ENCODE peak calls at places on chromosome 13, in nine cellular contexts. One of them, this sample, is unnamed.

GRCh38 chr13:101631403-101631802 is 178.9 kb downstream of the ITGBL1 start:
- DNase-seq in fibroblast of lung: no peak
- DNase-seq in BJ: no peak
- DNase-seq in fibroblast of mammary gland: no peak
- DNase-seq in transverse colon: no peak
- DNase-seq in body of pancreas: no peak
- DNase-seq in CD8-positive, alpha-beta T cell: no peak
- DNase-seq in AG10803: no peak
- DNase-seq in osteocyte: no peak
- DNase-seq in this sample: no peak

GRCh38 chr13:112904436-112904960 is 64.5 kb upstream of the MCF2L start:
- DNase-seq in AG10803: no peak
- DNase-seq in body of pancreas: no peak
- DNase-seq in fibroblast of lung: no peak
- DNase-seq in fibroblast of mammary gland: no peak
- DNase-seq in BJ: no peak
- DNase-seq in CD8-positive, alpha-beta T cell: no peak
- DNase-seq in transverse colon: no peak
- DNase-seq in osteocyte: no peak
- DNase-seq in this sample: no peak

GRCh38 chr13:111914241-111915103 is 152.5 kb upstream of the SOX1 start:
- DNase-seq in body of pancreas: peak
- DNase-seq in fibroblast of mammary gland: no peak
- DNase-seq in osteocyte: peak
- DNase-seq in transverse colon: no peak
- DNase-seq in AG10803: no peak
- DNase-seq in BJ: no peak
- DNase-seq in CD8-positive, alpha-beta T cell: no peak
- DNase-seq in fibroblast of lung: no peak
- DNase-seq in this sample: no peak

GRCh38 chr13:85728831-85729230 is 70.4 kb downstream of the SLITRK6 start:
- DNase-seq in transverse colon: no peak
- DNase-seq in AG10803: no peak
- DNase-seq in BJ: peak
- DNase-seq in body of pancreas: no peak
- DNase-seq in fibroblast of mammary gland: peak
- DNase-seq in CD8-positive, alpha-beta T cell: no peak
- DNase-seq in fibroblast of lung: peak
- DNase-seq in osteocyte: no peak
- DNase-seq in this sample: no peak

GRCh38 chr13:60484865-60485264 is 87.8 kb downstream of the TDRD3 start:
- DNase-seq in fibroblast of lung: no peak
- DNase-seq in AG10803: no peak
- DNase-seq in transverse colon: no peak
- DNase-seq in body of pancreas: no peak
- DNase-seq in fibroblast of mammary gland: no peak
- DNase-seq in BJ: no peak
- DNase-seq in osteocyte: no peak
- DNase-seq in CD8-positive, alpha-beta T cell: no peak
- DNase-seq in this sample: no peak

GRCh38 chr13:105660550-105660949 is 874.9 kb downstream of the EFNB2 start:
- DNase-seq in CD8-positive, alpha-beta T cell: no peak
- DNase-seq in osteocyte: no peak
- DNase-seq in fibroblast of lung: no peak
- DNase-seq in AG10803: no peak
- DNase-seq in transverse colon: no peak
- DNase-seq in body of pancreas: no peak
- DNase-seq in fibroblast of mammary gland: no peak
- DNase-seq in BJ: no peak
- DNase-seq in this sample: no peak

GRCh38 chr13:113551081-113552000 is 33.2 kb upstream of the TFDP1 start:
- DNase-seq in AG10803: no peak
- DNase-seq in CD8-positive, alpha-beta T cell: no peak
- DNase-seq in fibroblast of mammary gland: no peak
- DNase-seq in BJ: no peak
- DNase-seq in transverse colon: peak
- DNase-seq in osteocyte: peak
- DNase-seq in body of pancreas: peak
- DNase-seq in fibroblast of lung: no peak
- DNase-seq in this sample: no peak

GRCh38 chr13:66477816-66478215 is 752.3 kb downstream of the PCDH9 start:
- DNase-seq in osteocyte: no peak
- DNase-seq in CD8-positive, alpha-beta T cell: no peak
- DNase-seq in fibroblast of mammary gland: no peak
- DNase-seq in body of pancreas: no peak
- DNase-seq in transverse colon: no peak
- DNase-seq in fibroblast of lung: no peak
- DNase-seq in AG10803: peak
- DNase-seq in BJ: peak
- DNase-seq in this sample: no peak

GRCh38 chr13:84037937-84038464 is 155.7 kb upstream of the SLITRK1 start:
- DNase-seq in CD8-positive, alpha-beta T cell: no peak
- DNase-seq in body of pancreas: no peak
- DNase-seq in transverse colon: no peak
- DNase-seq in fibroblast of lung: no peak
- DNase-seq in osteocyte: no peak
- DNase-seq in AG10803: no peak
- DNase-seq in fibroblast of mammary gland: no peak
- DNase-seq in BJ: no peak
- DNase-seq in this sample: no peak

GRCh38 chr13:20392530-20392929 is 133.1 kb downstream of the CRYL1 start:
- DNase-seq in BJ: no peak
- DNase-seq in fibroblast of mammary gland: no peak
- DNase-seq in body of pancreas: no peak
- DNase-seq in transverse colon: no peak
- DNase-seq in CD8-positive, alpha-beta T cell: no peak
- DNase-seq in osteocyte: no peak
- DNase-seq in AG10803: no peak
- DNase-seq in fibroblast of lung: no peak
- DNase-seq in this sample: no peak

GRCh38 chr13:112674412-112675383 is 15.1 kb upstream of the ATP11A start:
- DNase-seq in fibroblast of mammary gland: no peak
- DNase-seq in transverse colon: no peak
- DNase-seq in AG10803: peak
- DNase-seq in BJ: no peak
- DNase-seq in body of pancreas: no peak
- DNase-seq in fibroblast of lung: no peak
- DNase-seq in osteocyte: no peak
- DNase-seq in CD8-positive, alpha-beta T cell: no peak
- DNase-seq in this sample: no peak

GRCh38 chr13:48775285-48775684 is 121.6 kb downstream of the CYSLTR2 start:
- DNase-seq in AG10803: peak
- DNase-seq in transverse colon: no peak
- DNase-seq in osteocyte: no peak
- DNase-seq in body of pancreas: no peak
- DNase-seq in fibroblast of lung: no peak
- DNase-seq in BJ: peak
- DNase-seq in fibroblast of mammary gland: peak
- DNase-seq in CD8-positive, alpha-beta T cell: no peak
- DNase-seq in this sample: no peak

GRCh38 chr13:49023441-49023840 is 47.7 kb downstream of the FNDC3A start:
- DNase-seq in AG10803: peak
- DNase-seq in body of pancreas: no peak
- DNase-seq in transverse colon: no peak
- DNase-seq in BJ: peak
- DNase-seq in osteocyte: no peak
- DNase-seq in fibroblast of mammary gland: peak
- DNase-seq in CD8-positive, alpha-beta T cell: no peak
- DNase-seq in fibroblast of lung: peak
- DNase-seq in this sample: no peak

GRCh38 chr13:60583196-60583908 is 186.3 kb downstream of the TDRD3 start:
- DNase-seq in CD8-positive, alpha-beta T cell: no peak
- DNase-seq in AG10803: peak
- DNase-seq in body of pancreas: no peak
- DNase-seq in BJ: no peak
- DNase-seq in transverse colon: no peak
- DNase-seq in fibroblast of lung: peak
- DNase-seq in osteocyte: no peak
- DNase-seq in fibroblast of mammary gland: peak
- DNase-seq in this sample: no peak

GRCh38 chr13:20495087-20496023 is 30.3 kb downstream of the CRYL1 start:
- DNase-seq in fibroblast of lung: peak
- DNase-seq in AG10803: peak
- DNase-seq in osteocyte: no peak
- DNase-seq in fibroblast of mammary gland: peak
- DNase-seq in transverse colon: peak
- DNase-seq in CD8-positive, alpha-beta T cell: peak
- DNase-seq in body of pancreas: peak
- DNase-seq in BJ: no peak
- DNase-seq in this sample: peak

GRCh38 chr13:30037306-30037705 is 186.9 kb upstream of the UBL3 start:
- DNase-seq in fibroblast of mammary gland: no peak
- DNase-seq in AG10803: peak
- DNase-seq in osteocyte: no peak
- DNase-seq in body of pancreas: no peak
- DNase-seq in CD8-positive, alpha-beta T cell: no peak
- DNase-seq in BJ: no peak
- DNase-seq in fibroblast of lung: no peak
- DNase-seq in transverse colon: no peak
- DNase-seq in this sample: no peak

GRCh38 chr13:30042272-30042671 is 191.9 kb upstream of the UBL3 start:
- DNase-seq in body of pancreas: no peak
- DNase-seq in fibroblast of lung: no peak
- DNase-seq in BJ: no peak
- DNase-seq in CD8-positive, alpha-beta T cell: no peak
- DNase-seq in fibroblast of mammary gland: no peak
- DNase-seq in AG10803: no peak
- DNase-seq in osteocyte: no peak
- DNase-seq in transverse colon: no peak
- DNase-seq in this sample: no peak

GRCh38 chr13:30039506-30039905 is 189.1 kb upstream of the UBL3 start:
- DNase-seq in transverse colon: no peak
- DNase-seq in body of pancreas: no peak
- DNase-seq in fibroblast of lung: no peak
- DNase-seq in fibroblast of mammary gland: no peak
- DNase-seq in BJ: no peak
- DNase-seq in AG10803: no peak
- DNase-seq in osteocyte: no peak
- DNase-seq in CD8-positive, alpha-beta T cell: no peak
- DNase-seq in this sample: no peak

GRCh38 chr13:30037766-30038165 is 187.3 kb upstream of the UBL3 start:
- DNase-seq in transverse colon: no peak
- DNase-seq in osteocyte: no peak
- DNase-seq in AG10803: peak
- DNase-seq in CD8-positive, alpha-beta T cell: no peak
- DNase-seq in body of pancreas: no peak
- DNase-seq in fibroblast of mammary gland: peak
- DNase-seq in fibroblast of lung: peak
- DNase-seq in BJ: peak
- DNase-seq in this sample: no peak

GRCh38 chr13:30038884-30039283 is 188.5 kb upstream of the UBL3 start:
- DNase-seq in fibroblast of mammary gland: peak
- DNase-seq in CD8-positive, alpha-beta T cell: no peak
- DNase-seq in fibroblast of lung: no peak
- DNase-seq in AG10803: peak
- DNase-seq in BJ: no peak
- DNase-seq in body of pancreas: no peak
- DNase-seq in osteocyte: no peak
- DNase-seq in transverse colon: no peak
- DNase-seq in this sample: no peak
- TF ChIP-seq CTCF in fibroblast of mammary gland: peak
- TF ChIP-seq CTCF in CD8-positive, alpha-beta T cell: no peak
- TF ChIP-seq CTCF in fibroblast of lung: peak
- TF ChIP-seq CTCF in AG10803: peak
- TF ChIP-seq CTCF in BJ: peak
- TF ChIP-seq CTCF in body of pancreas: no peak
- TF ChIP-seq CTCF in osteocyte: peak
- TF ChIP-seq CTCF in transverse colon: no peak
- TF ChIP-seq CTCF in this sample: no peak

GRCh38 chr13:110867380-110867779 is 47.5 kb downstream of the ANKRD10 start:
- DNase-seq in CD8-positive, alpha-beta T cell: no peak
- DNase-seq in BJ: no peak
- DNase-seq in transverse colon: no peak
- DNase-seq in osteocyte: no peak
- DNase-seq in AG10803: no peak
- DNase-seq in fibroblast of mammary gland: no peak
- DNase-seq in fibroblast of lung: no peak
- DNase-seq in body of pancreas: no peak
- DNase-seq in this sample: no peak

GRCh38 chr13:110872034-110872767 is 42.7 kb downstream of the ANKRD10 start:
- DNase-seq in AG10803: no peak
- DNase-seq in fibroblast of lung: no peak
- DNase-seq in body of pancreas: no peak
- DNase-seq in CD8-positive, alpha-beta T cell: no peak
- DNase-seq in transverse colon: no peak
- DNase-seq in BJ: no peak
- DNase-seq in osteocyte: no peak
- DNase-seq in fibroblast of mammary gland: peak
- DNase-seq in this sample: no peak

GRCh38 chr13:110869231-110869804 is 45.6 kb downstream of the ANKRD10 start:
- DNase-seq in fibroblast of lung: no peak
- DNase-seq in osteocyte: no peak
- DNase-seq in AG10803: no peak
- DNase-seq in fibroblast of mammary gland: peak
- DNase-seq in body of pancreas: no peak
- DNase-seq in CD8-positive, alpha-beta T cell: no peak
- DNase-seq in BJ: no peak
- DNase-seq in transverse colon: no peak
- DNase-seq in this sample: no peak

GRCh38 chr13:110868631-110869165 is 46.2 kb downstream of the ANKRD10 start:
- DNase-seq in CD8-positive, alpha-beta T cell: no peak
- DNase-seq in fibroblast of mammary gland: no peak
- DNase-seq in fibroblast of lung: no peak
- DNase-seq in AG10803: no peak
- DNase-seq in body of pancreas: no peak
- DNase-seq in transverse colon: no peak
- DNase-seq in osteocyte: no peak
- DNase-seq in BJ: no peak
- DNase-seq in this sample: no peak

GRCh38 chr13:110869805-110870706 is 44.8 kb downstream of the ANKRD10 start:
- DNase-seq in CD8-positive, alpha-beta T cell: no peak
- DNase-seq in AG10803: peak
- DNase-seq in fibroblast of mammary gland: peak
- DNase-seq in fibroblast of lung: peak
- DNase-seq in body of pancreas: peak
- DNase-seq in BJ: peak
- DNase-seq in transverse colon: peak
- DNase-seq in osteocyte: peak
- DNase-seq in this sample: no peak
- TF ChIP-seq CTCF in CD8-positive, alpha-beta T cell: no peak
- TF ChIP-seq CTCF in AG10803: no peak
- TF ChIP-seq CTCF in fibroblast of mammary gland: no peak
- TF ChIP-seq CTCF in fibroblast of lung: no peak
- TF ChIP-seq CTCF in body of pancreas: peak
- TF ChIP-seq CTCF in BJ: no peak
- TF ChIP-seq CTCF in transverse colon: no peak
- TF ChIP-seq CTCF in osteocyte: peak
- TF ChIP-seq CTCF in this sample: no peak

GRCh38 chr13:29892149-29892548 is 41.7 kb upstream of the UBL3 start:
- DNase-seq in AG10803: no peak
- DNase-seq in transverse colon: no peak
- DNase-seq in osteocyte: no peak
- DNase-seq in body of pancreas: no peak
- DNase-seq in fibroblast of lung: no peak
- DNase-seq in CD8-positive, alpha-beta T cell: no peak
- DNase-seq in BJ: no peak
- DNase-seq in fibroblast of mammary gland: no peak
- DNase-seq in this sample: no peak
- TF ChIP-seq CTCF in AG10803: no peak
- TF ChIP-seq CTCF in transverse colon: no peak
- TF ChIP-seq CTCF in osteocyte: no peak
- TF ChIP-seq CTCF in body of pancreas: no peak
- TF ChIP-seq CTCF in fibroblast of lung: no peak
- TF ChIP-seq CTCF in CD8-positive, alpha-beta T cell: no peak
- TF ChIP-seq CTCF in BJ: no peak
- TF ChIP-seq CTCF in fibroblast of mammary gland: no peak
- TF ChIP-seq CTCF in this sample: no peak

GRCh38 chr13:76929975-76930374 is 18.3 kb upstream of the ACOD1 start:
- DNase-seq in AG10803: no peak
- DNase-seq in BJ: no peak
- DNase-seq in osteocyte: no peak
- DNase-seq in fibroblast of lung: no peak
- DNase-seq in CD8-positive, alpha-beta T cell: no peak
- DNase-seq in fibroblast of mammary gland: no peak
- DNase-seq in body of pancreas: no peak
- DNase-seq in transverse colon: no peak
- DNase-seq in this sample: no peak
- TF ChIP-seq CTCF in AG10803: no peak
- TF ChIP-seq CTCF in BJ: no peak
- TF ChIP-seq CTCF in osteocyte: no peak
- TF ChIP-seq CTCF in fibroblast of lung: no peak
- TF ChIP-seq CTCF in CD8-positive, alpha-beta T cell: no peak
- TF ChIP-seq CTCF in fibroblast of mammary gland: no peak
- TF ChIP-seq CTCF in body of pancreas: no peak
- TF ChIP-seq CTCF in transverse colon: no peak
- TF ChIP-seq CTCF in this sample: no peak

This sample was measured in GM13976.